ENCODE peak calls at places on chromosomes 13 and 19, in nine cellular contexts. O is prostate gland; N is CD4-positive, CD25-positive, alpha-beta regulatory T cell; I is mucosa of descending colon; A is osteoblast; G is tibial artery; H is H1; Y is psoas muscle; Q is breast epithelium. R is an unnamed sample. For H3K9me3, the result is how much of the 10 kb centered on the place peaks cover.

GRCh38 chr13:99572921-99573320 is 71.6 kb downstream of the TM9SF2 start:
- DNase-seq in O (no peak), N (no peak), I (no peak), A (no peak), G (no peak), H (no peak), Y (no peak), Q (no peak), R (no peak)

GRCh38 chr19:12952488-12953455 is 4.3 kb downstream of the GADD45GIP1 start:
- DNase-seq in O (no peak), N (no peak), I (no peak), A (peak), G (no peak), H (no peak), Y (no peak), Q (no peak), R (no peak)

GRCh38 chr13:89267734-89268133 is 1596.6 kb downstream of the SLITRK5 start:
- DNase-seq in O (no peak), N (no peak), I (no peak), A (no peak), G (no peak), H (no peak), Y (no peak), Q (no peak), R (no peak)

GRCh38 chr13:99314640-99315176 is 7.5 kb upstream of the GPR183 start:
- DNase-seq in O (no peak), N (peak), I (no peak), A (peak), G (no peak), H (no peak), Y (no peak), Q (no peak), R (no peak)

GRCh38 chr13:27929868-27930267 is 10.1 kb downstream of the PDX1 start:
- DNase-seq in O (no peak), N (no peak), I (no peak), A (no peak), G (no peak), H (no peak), Y (no peak), Q (no peak), R (no peak)

GRCh38 chr13:109779074-109779473 is 7.3 kb downstream of the IRS2 start:
- DNase-seq in O (no peak), N (peak), I (no peak), A (no peak), G (no peak), H (no peak), Y (no peak), Q (no peak), R (no peak)

GRCh38 chr19:16383584-16384161 is 59.0 kb downstream of the KLF2 start:
- DNase-seq in O (no peak), N (no peak), I (peak), A (peak), G (no peak), H (no peak), Y (peak), Q (no peak), R (no peak)

GRCh38 chr19:2214253-2214652 is 21.9 kb downstream of the PLEKHJ1 start:
- DNase-seq in O (no peak), N (no peak), I (no peak), A (no peak), G (no peak), H (no peak), Y (no peak), Q (no peak), R (no peak)

GRCh38 chr19:17610384-17610783 is 54.9 kb downstream of the COLGALT1 start:
- DNase-seq in O (no peak), N (peak), I (no peak), A (peak), G (no peak), H (no peak), Y (no peak), Q (no peak), R (no peak)

GRCh38 chr19:49422407-49423277 is 599 bp downstream of the PTH2 start:
- DNase-seq in O (no peak), N (peak), I (peak), A (peak), G (no peak), H (peak), Y (peak), Q (no peak), R (no peak)

GRCh38 chr19:4052993-4053422 is 13.7 kb downstream of the ZBTB7A start:
- DNase-seq in O (no peak), N (no peak), I (peak), A (peak), G (no peak), H (no peak), Y (no peak), Q (no peak), R (no peak)

DNA sequence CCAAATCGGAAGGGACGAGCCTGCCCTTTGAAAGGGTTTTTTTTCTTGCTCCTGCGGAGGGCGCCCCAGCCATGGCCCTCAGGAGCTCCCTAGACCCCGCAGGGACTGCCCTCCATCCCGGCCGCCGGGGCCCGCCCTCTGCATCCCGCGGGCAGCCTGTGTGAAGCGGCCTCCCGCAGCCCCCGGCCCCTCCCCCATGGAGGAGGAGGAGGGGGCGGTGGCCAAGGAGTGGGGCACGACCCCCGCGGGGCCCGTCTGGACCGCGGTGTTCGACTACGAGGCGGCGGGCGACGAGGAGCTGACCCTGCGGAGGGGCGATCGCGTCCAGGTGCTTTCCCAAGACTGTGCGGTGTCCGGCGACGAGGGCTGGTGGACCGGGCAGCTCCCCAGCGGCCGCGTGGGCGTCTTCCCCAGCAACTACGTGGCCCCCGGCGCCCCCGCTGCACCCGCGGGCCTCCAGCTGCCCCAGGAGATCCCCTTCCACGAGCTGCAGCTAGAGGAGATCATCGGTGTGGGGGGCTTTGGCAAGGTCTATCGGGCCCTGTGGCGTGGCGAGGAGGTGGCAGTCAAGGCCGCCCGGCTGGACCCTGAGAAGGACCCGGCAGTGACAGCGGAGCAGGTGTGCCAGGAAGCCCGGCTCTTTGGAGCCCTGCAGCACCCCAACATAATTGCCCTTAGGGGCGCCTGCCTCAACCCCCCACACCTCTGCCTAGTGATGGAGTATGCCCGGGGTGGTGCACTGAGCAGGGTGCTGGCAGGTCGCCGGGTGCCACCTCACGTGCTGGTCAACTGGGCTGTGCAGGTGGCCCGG is 815 bp downstream of the MAP3K10 start:
- DNase-seq in O (no peak), N (peak), I (peak), A (peak), G (no peak), H (peak), Y (peak), Q (no peak), R (no peak)
- H3K4me3 ChIP-seq in O (peak), N (no peak), I (peak), A (peak), G (peak), H (peak), Y (peak), Q (peak), R (peak)

GRCh38 chr19:29510701-29511265 is 15.0 kb upstream of the VSTM2B start:
- DNase-seq in O (no peak), N (no peak), I (peak), A (peak), G (no peak), H (no peak), Y (no peak), Q (no peak), R (no peak)

GRCh38 chr19:29507081-29507860 is 18.5 kb upstream of the VSTM2B start:
- DNase-seq in O (no peak), N (no peak), I (peak), A (peak), G (no peak), H (no peak), Y (no peak), Q (no peak), R (no peak)

GRCh38 chr19:29511768-29512167 is 14.0 kb upstream of the VSTM2B start:
- DNase-seq in O (no peak), N (no peak), I (no peak), A (peak), G (no peak), H (no peak), Y (no peak), Q (no peak), R (no peak)

GRCh38 chr19:29508181-29508580 is 17.6 kb upstream of the VSTM2B start:
- DNase-seq in O (no peak), N (no peak), I (no peak), A (peak), G (no peak), H (no peak), Y (no peak), Q (no peak), R (no peak)

GRCh38 chr19:29509456-29509855 is 16.3 kb upstream of the VSTM2B start:
- DNase-seq in O (no peak), N (no peak), I (no peak), A (no peak), G (no peak), H (no peak), Y (no peak), Q (no peak), R (no peak)
- H3K9me3 ChIP-seq in O (under half), N (under half), I (under half), A (under half), G (under half), H (under half), Y (under half), Q (under half), R (under half)

GRCh38 chr13:73715114-73715909 is 418.9 kb downstream of the KLF12 start:
- DNase-seq in O (no peak), N (peak), I (no peak), A (no peak), G (no peak), H (no peak), Y (no peak), Q (no peak), R (no peak)
- H3K4me3 ChIP-seq in O (no peak), N (peak), I (no peak), A (no peak), G (no peak), H (no peak), Y (no peak), Q (no peak), R (no peak)

GRCh38 chr19:37933965-37934364 is 27.0 kb downstream of the SIPA1L3 start:
- DNase-seq in O (no peak), N (no peak), I (no peak), A (no peak), G (no peak), H (no peak), Y (peak), Q (no peak), R (no peak)
- H3K9me3 ChIP-seq in O (under half), N (under half), I (under half), A (under half), G (under half), H (under half), Y (under half), Q (under half), R (under half)

GRCh38 chr13:72507394-72508199 is 219.8 kb downstream of the MZT1 start:
- DNase-seq in O (no peak), N (no peak), I (no peak), A (no peak), G (no peak), H (no peak), Y (no peak), Q (no peak), R (no peak)
- H3K4me3 ChIP-seq in O (no peak), N (no peak), I (no peak), A (peak), G (peak), H (no peak), Y (peak), Q (peak), R (peak)

GRCh38 chr19:51792932-51793331 is 2.0 kb upstream of the FPR3 start:
- DNase-seq in O (no peak), N (no peak), I (no peak), A (no peak), G (no peak), H (no peak), Y (no peak), Q (no peak), R (no peak)
- H3K9me3 ChIP-seq in O (under half), N (under half), I (under half), A (under half), G (under half), H (under half), Y (under half), Q (under half), R (under half)

DNA sequence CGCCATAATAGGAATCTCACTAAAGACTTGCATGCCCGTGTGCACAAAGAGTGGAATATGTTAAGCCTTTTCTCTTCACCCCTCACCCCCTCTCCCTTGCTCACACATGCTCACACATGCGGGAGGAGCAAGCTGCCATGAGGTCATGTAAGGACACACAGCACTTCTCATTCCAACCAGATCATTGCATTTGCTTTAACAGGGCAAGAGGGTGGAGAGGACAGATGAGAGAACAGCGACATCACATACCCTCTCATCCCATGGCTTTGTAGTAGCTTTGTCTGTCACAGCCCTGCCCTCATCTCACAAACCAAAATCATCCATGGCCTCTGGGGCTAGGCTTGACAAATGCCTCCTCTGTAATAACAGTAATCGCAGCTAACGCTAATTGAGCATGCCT is 145.6 kb upstream of the FRY start:
- DNase-seq in O (no peak), N (no peak), I (no peak), A (no peak), G (no peak), H (no peak), Y (no peak), Q (no peak), R (no peak)
- H3K4me3 ChIP-seq in O (no peak), N (no peak), I (no peak), A (no peak), G (no peak), H (no peak), Y (no peak), Q (no peak), R (no peak)

DNA sequence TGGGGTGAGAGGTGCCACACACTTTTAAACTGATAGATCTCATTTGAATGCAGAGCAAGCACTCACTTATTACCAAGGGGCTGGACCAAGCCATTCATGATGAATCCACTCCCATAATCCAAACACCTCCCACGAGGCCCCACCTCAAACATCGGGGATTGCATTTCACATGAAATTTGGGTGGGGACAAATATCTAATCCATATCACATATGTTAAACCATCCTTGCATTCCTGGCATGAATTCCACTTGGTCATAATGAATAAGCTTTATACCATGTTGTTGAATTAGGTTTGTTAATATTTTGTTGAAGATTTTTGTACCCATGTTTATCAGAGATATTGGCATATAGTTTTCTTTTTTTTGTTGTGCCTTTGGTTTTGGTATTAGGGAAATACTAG is 1198.7 kb upstream of the ATXN8OS start:
- DNase-seq in O (no peak), N (no peak), I (no peak), A (no peak), G (no peak), H (no peak), Y (no peak), Q (no peak), R (no peak)
- H3K9me3 ChIP-seq in O (under half), N (under half), I (under half), A (under half), G (under half), H (under half), Y (under half), Q (under half), R (under half)

GRCh38 chr19:51796195-51796679 is 1.3 kb downstream of the FPR3 start:
- DNase-seq in O (no peak), N (no peak), I (no peak), A (no peak), G (peak), H (no peak), Y (no peak), Q (no peak), R (no peak)
- H3K4me3 ChIP-seq in O (no peak), N (no peak), I (no peak), A (no peak), G (no peak), H (no peak), Y (peak), Q (no peak), R (no peak)

GRCh38 chr19:57570707-57571106 is 8.0 kb downstream of the ZNF416 start:
- DNase-seq in O (no peak), N (no peak), I (no peak), A (no peak), G (no peak), H (no peak), Y (no peak), Q (no peak), R (no peak)
- H3K9me3 ChIP-seq in O (under half), N (half or more), I (half or more), A (half or more), G (half or more), H (half or more), Y (half or more), Q (half or more), R (half or more)

R was measured in tibial nerve.